ENCODE peak calls at places on chromosomes 6 and 20, in eight cellular contexts. U, M, V, R, D, F, B and O are unnamed samples.

GRCh38 chr6:10954590-10955010 is 67.7 kb downstream of the SYCP2L start:
- DNase-seq in F (peak; percentile 45), U (peak; percentile 18), D (peak; percentile 29), B (peak; percentile 35), M (peak; percentile 97), R (peak; percentile 72), V (peak; percentile 62), O (peak; percentile 33)

GRCh38 chr20:35626386-35627001 is 10.9 kb downstream of the SPAG4 start:
- DNase-seq in R (no peak), M (no peak), B (no peak), U (no peak), V (no peak), F (no peak), D (no peak), O (no peak)

GRCh38 chr20:973785-974194 is 28.3 kb downstream of the RSPO4 start:
- DNase-seq in R (peak; percentile 61), U (peak; percentile 52), D (no peak), M (no peak), B (no peak), V (no peak), F (peak; percentile 35), O (no peak)

GRCh38 chr6:16521528-16521927 is 239.7 kb downstream of the ATXN1 start:
- DNase-seq in F (no peak), D (no peak), R (no peak), V (no peak), B (no peak), M (no peak), U (no peak), O (no peak)

GRCh38 chr6:28841290-28841689 is 82.5 kb downstream of the TRIM27 start:
- DNase-seq in M (no peak), B (no peak), U (peak; percentile 6), D (no peak), F (no peak), V (no peak), R (no peak), O (no peak)

GRCh38 chr6:98116513-98116912 is 717.9 kb upstream of the POU3F2 start:
- DNase-seq in B (no peak), U (no peak), R (no peak), V (no peak), D (no peak), M (no peak), F (no peak), O (no peak)

GRCh38 chr20:33071198-33071597 is 8.2 kb upstream of the BPIFB4 start:
- DNase-seq in F (no peak), R (no peak), M (no peak), V (no peak), B (no peak), U (no peak), D (no peak), O (no peak)

GRCh38 chr6:90216081-90216977 is 80.3 kb downstream of the BACH2 start:
- DNase-seq in R (peak; percentile 15), U (peak; percentile 89), V (no peak), B (no peak), M (no peak), D (peak; percentile 21), F (no peak), O (peak; percentile 38)

GRCh38 chr6:46090115-46091079 is 39.4 kb upstream of the ENPP4 start:
- DNase-seq in V (peak; percentile 79), F (peak; percentile 32), D (peak; percentile 6), B (peak; percentile 35), U (peak; percentile 22), M (peak; percentile 61), R (peak; percentile 72), O (peak; percentile 35)

GRCh38 chr6:134750669-134751068 is 199.2 kb downstream of the ALDH8A1 start:
- DNase-seq in V (no peak), M (no peak), B (no peak), R (no peak), F (no peak), U (no peak), D (no peak), O (no peak)

GRCh38 chr6:109292983-109293586 is 89.2 kb downstream of the CD164 start:
- DNase-seq in B (no peak), V (no peak), M (no peak), F (no peak), U (no peak), D (no peak), R (no peak), O (no peak)

GRCh38 chr6:15329154-15329781 is 83.4 kb downstream of the JARID2 start:
- DNase-seq in F (no peak), V (no peak), U (no peak), R (no peak), M (no peak), D (no peak), B (no peak), O (no peak)

GRCh38 chr6:22368794-22369193 is 72.0 kb upstream of the PRL start:
- DNase-seq in D (no peak), B (no peak), U (no peak), R (no peak), F (no peak), V (no peak), M (no peak), O (no peak)

GRCh38 chr20:50399003-50399916 is 110.9 kb upstream of the PTPN1 start:
- DNase-seq in B (peak; percentile 71), V (peak; percentile 81), F (no peak), R (no peak), D (no peak), M (no peak), U (no peak), O (no peak)

GRCh38 chr6:170092826-170093225 is 198.1 kb downstream of the DLL1 start:
- DNase-seq in V (no peak), D (no peak), R (no peak), M (no peak), U (no peak), F (no peak), B (no peak), O (no peak)

GRCh38 chr6:122063090-122063489 is 336.4 kb upstream of the HSF2 start:
- DNase-seq in F (no peak), B (no peak), U (no peak), M (no peak), D (no peak), V (no peak), R (peak; percentile 52), O (no peak)

GRCh38 chr6:2375443-2375842 is 130.0 kb upstream of the GMDS start:
- DNase-seq in M (no peak), U (no peak), B (no peak), F (no peak), D (no peak), R (no peak), V (no peak), O (no peak)

GRCh38 chr6:4848382-4849068 is 72.3 kb downstream of the CDYL start:
- DNase-seq in D (no peak), V (no peak), M (peak; percentile 55), B (no peak), U (no peak), R (no peak), F (no peak), O (no peak)

GRCh38 chr6:42929088-42929927 is at the start of gene CNPY3:
- DNase-seq in V (peak; percentile 96), R (peak; percentile 90), U (peak; percentile 100), M (peak; percentile 94), D (peak; percentile 89), B (peak; percentile 91), F (peak; percentile 89), O (peak; percentile 91)

GRCh38 chr6:47165918-47166317 is 123.8 kb upstream of the ADGRF1 start:
- DNase-seq in M (no peak), R (no peak), V (no peak), F (no peak), U (no peak), D (no peak), B (no peak), O (no peak)

GRCh38 chr20:62675156-62675871 is 33.0 kb downstream of the SLCO4A1 start:
- DNase-seq in B (no peak), D (no peak), U (no peak), V (no peak), M (peak; percentile 70), R (no peak), F (no peak), O (no peak)

GRCh38 chr6:32183030-32183429 is 1.0 kb downstream of the AGER start:
- DNase-seq in U (no peak), F (no peak), B (no peak), M (no peak), D (no peak), V (no peak), R (no peak), O (no peak)